ENCODE peak calls at places on chromosome 1, in ten cellular contexts. One of them, this sample, is unnamed.

GRCh38 chr1:234776256-234776874 is 166.4 kb upstream of the IRF2BP2 start:
- DNase-seq in fibroblast of the aortic adventitia: no peak
- DNase-seq in NCI-H460: no peak
- DNase-seq in stimulated activated CD4-positive, alpha-beta T cell treated with anti-CD3 and anti-CD28 coated beads, Interleukin-4, amount 100 ng/mL, for 24 hours: no peak
- DNase-seq in stimulated activated CD8-positive, alpha-beta memory T cell treated with anti-CD3 and anti-CD28 coated beads, Interleukin-15, amount 100 ng/mL, for 1 hour: no peak
- DNase-seq in ELR: no peak
- DNase-seq in lower lobe of right lung: peak; percentile 55
- DNase-seq in left cardiac atrium: no peak
- DNase-seq in Daoy: no peak
- DNase-seq in substantia nigra: no peak
- DNase-seq in this sample: no peak

GRCh38 chr1:11836955-11837766 is 10.4 kb downstream of the NPPA start:
- DNase-seq in fibroblast of the aortic adventitia: no peak
- DNase-seq in NCI-H460: no peak
- DNase-seq in stimulated activated CD4-positive, alpha-beta T cell treated with anti-CD3 and anti-CD28 coated beads, Interleukin-4, amount 100 ng/mL, for 24 hours: no peak
- DNase-seq in stimulated activated CD8-positive, alpha-beta memory T cell treated with anti-CD3 and anti-CD28 coated beads, Interleukin-15, amount 100 ng/mL, for 1 hour: no peak
- DNase-seq in ELR: no peak
- DNase-seq in lower lobe of right lung: no peak
- DNase-seq in left cardiac atrium: no peak
- DNase-seq in Daoy: no peak
- DNase-seq in substantia nigra: no peak
- DNase-seq in this sample: no peak

GRCh38 chr1:7588457-7588827 is 182.7 kb upstream of the VAMP3 start:
- DNase-seq in fibroblast of the aortic adventitia: no peak
- DNase-seq in NCI-H460: no peak
- DNase-seq in stimulated activated CD4-positive, alpha-beta T cell treated with anti-CD3 and anti-CD28 coated beads, Interleukin-4, amount 100 ng/mL, for 24 hours: no peak
- DNase-seq in stimulated activated CD8-positive, alpha-beta memory T cell treated with anti-CD3 and anti-CD28 coated beads, Interleukin-15, amount 100 ng/mL, for 1 hour: no peak
- DNase-seq in ELR: no peak
- DNase-seq in lower lobe of right lung: peak; percentile 13
- DNase-seq in left cardiac atrium: no peak
- DNase-seq in Daoy: no peak
- DNase-seq in substantia nigra: no peak
- DNase-seq in this sample: no peak

GRCh38 chr1:229887043-229887822 is 179.8 kb upstream of the GALNT2 start:
- DNase-seq in fibroblast of the aortic adventitia: no peak
- DNase-seq in NCI-H460: no peak
- DNase-seq in stimulated activated CD4-positive, alpha-beta T cell treated with anti-CD3 and anti-CD28 coated beads, Interleukin-4, amount 100 ng/mL, for 24 hours: no peak
- DNase-seq in stimulated activated CD8-positive, alpha-beta memory T cell treated with anti-CD3 and anti-CD28 coated beads, Interleukin-15, amount 100 ng/mL, for 1 hour: no peak
- DNase-seq in ELR: peak; percentile 72
- DNase-seq in lower lobe of right lung: no peak
- DNase-seq in left cardiac atrium: no peak
- DNase-seq in Daoy: peak; percentile 83
- DNase-seq in substantia nigra: no peak
- DNase-seq in this sample: no peak

GRCh38 chr1:53438427-53439336 is 20.5 kb upstream of the DMRTB1 start:
- DNase-seq in fibroblast of the aortic adventitia: no peak
- DNase-seq in NCI-H460: no peak
- DNase-seq in stimulated activated CD4-positive, alpha-beta T cell treated with anti-CD3 and anti-CD28 coated beads, Interleukin-4, amount 100 ng/mL, for 24 hours: no peak
- DNase-seq in stimulated activated CD8-positive, alpha-beta memory T cell treated with anti-CD3 and anti-CD28 coated beads, Interleukin-15, amount 100 ng/mL, for 1 hour: no peak
- DNase-seq in ELR: no peak
- DNase-seq in lower lobe of right lung: no peak
- DNase-seq in left cardiac atrium: no peak
- DNase-seq in Daoy: no peak
- DNase-seq in substantia nigra: no peak
- DNase-seq in this sample: no peak

GRCh38 chr1:158112994-158113758 is 67.5 kb upstream of the CD1D start:
- DNase-seq in fibroblast of the aortic adventitia: no peak
- DNase-seq in NCI-H460: peak; percentile 33
- DNase-seq in stimulated activated CD4-positive, alpha-beta T cell treated with anti-CD3 and anti-CD28 coated beads, Interleukin-4, amount 100 ng/mL, for 24 hours: peak; percentile 15
- DNase-seq in stimulated activated CD8-positive, alpha-beta memory T cell treated with anti-CD3 and anti-CD28 coated beads, Interleukin-15, amount 100 ng/mL, for 1 hour: no peak
- DNase-seq in ELR: peak; percentile 57
- DNase-seq in lower lobe of right lung: no peak
- DNase-seq in left cardiac atrium: peak; percentile 39
- DNase-seq in Daoy: peak; percentile 70
- DNase-seq in substantia nigra: peak; percentile 37
- DNase-seq in this sample: peak; percentile 41

GRCh38 chr1:7401814-7402547 is 369.1 kb upstream of the VAMP3 start:
- DNase-seq in fibroblast of the aortic adventitia: peak; percentile 94
- DNase-seq in NCI-H460: peak; percentile 91
- DNase-seq in stimulated activated CD4-positive, alpha-beta T cell treated with anti-CD3 and anti-CD28 coated beads, Interleukin-4, amount 100 ng/mL, for 24 hours: no peak
- DNase-seq in stimulated activated CD8-positive, alpha-beta memory T cell treated with anti-CD3 and anti-CD28 coated beads, Interleukin-15, amount 100 ng/mL, for 1 hour: no peak
- DNase-seq in ELR: peak; percentile 99
- DNase-seq in lower lobe of right lung: no peak
- DNase-seq in left cardiac atrium: no peak
- DNase-seq in Daoy: peak; percentile 97
- DNase-seq in substantia nigra: no peak
- DNase-seq in this sample: no peak

GRCh38 chr1:26160527-26161407 is 1.9 kb downstream of the FAM110D start:
- DNase-seq in fibroblast of the aortic adventitia: no peak
- DNase-seq in NCI-H460: no peak
- DNase-seq in stimulated activated CD4-positive, alpha-beta T cell treated with anti-CD3 and anti-CD28 coated beads, Interleukin-4, amount 100 ng/mL, for 24 hours: no peak
- DNase-seq in stimulated activated CD8-positive, alpha-beta memory T cell treated with anti-CD3 and anti-CD28 coated beads, Interleukin-15, amount 100 ng/mL, for 1 hour: no peak
- DNase-seq in ELR: no peak
- DNase-seq in lower lobe of right lung: no peak
- DNase-seq in left cardiac atrium: peak; percentile 57
- DNase-seq in Daoy: no peak
- DNase-seq in substantia nigra: no peak
- DNase-seq in this sample: no peak

GRCh38 chr1:160618763-160619274 is 28.0 kb downstream of the SLAMF1 start:
- DNase-seq in fibroblast of the aortic adventitia: no peak
- DNase-seq in NCI-H460: peak; percentile 26
- DNase-seq in stimulated activated CD4-positive, alpha-beta T cell treated with anti-CD3 and anti-CD28 coated beads, Interleukin-4, amount 100 ng/mL, for 24 hours: peak; percentile 57
- DNase-seq in stimulated activated CD8-positive, alpha-beta memory T cell treated with anti-CD3 and anti-CD28 coated beads, Interleukin-15, amount 100 ng/mL, for 1 hour: no peak
- DNase-seq in ELR: peak; percentile 23
- DNase-seq in lower lobe of right lung: no peak
- DNase-seq in left cardiac atrium: no peak
- DNase-seq in Daoy: no peak
- DNase-seq in substantia nigra: no peak
- DNase-seq in this sample: peak; percentile 59

GRCh38 chr1:232130815-232131474 is 499.0 kb downstream of the SIPA1L2 start:
- DNase-seq in fibroblast of the aortic adventitia: peak; percentile 32
- DNase-seq in NCI-H460: no peak
- DNase-seq in stimulated activated CD4-positive, alpha-beta T cell treated with anti-CD3 and anti-CD28 coated beads, Interleukin-4, amount 100 ng/mL, for 24 hours: no peak
- DNase-seq in stimulated activated CD8-positive, alpha-beta memory T cell treated with anti-CD3 and anti-CD28 coated beads, Interleukin-15, amount 100 ng/mL, for 1 hour: no peak
- DNase-seq in ELR: no peak
- DNase-seq in lower lobe of right lung: no peak
- DNase-seq in left cardiac atrium: no peak
- DNase-seq in Daoy: no peak
- DNase-seq in substantia nigra: no peak
- DNase-seq in this sample: no peak

GRCh38 chr1:207698822-207699483 is 52.9 kb upstream of the CD46 start:
- DNase-seq in fibroblast of the aortic adventitia: peak; percentile 64
- DNase-seq in NCI-H460: peak; percentile 80
- DNase-seq in stimulated activated CD4-positive, alpha-beta T cell treated with anti-CD3 and anti-CD28 coated beads, Interleukin-4, amount 100 ng/mL, for 24 hours: peak; percentile 27
- DNase-seq in stimulated activated CD8-positive, alpha-beta memory T cell treated with anti-CD3 and anti-CD28 coated beads, Interleukin-15, amount 100 ng/mL, for 1 hour: no peak
- DNase-seq in ELR: peak; percentile 76
- DNase-seq in lower lobe of right lung: no peak
- DNase-seq in left cardiac atrium: peak; percentile 45
- DNase-seq in Daoy: peak; percentile 66
- DNase-seq in substantia nigra: peak; percentile 45
- DNase-seq in this sample: peak; percentile 66

GRCh38 chr1:112528076-112528475 is 19.3 kb downstream of the WNT2B start:
- DNase-seq in fibroblast of the aortic adventitia: no peak
- DNase-seq in NCI-H460: no peak
- DNase-seq in stimulated activated CD4-positive, alpha-beta T cell treated with anti-CD3 and anti-CD28 coated beads, Interleukin-4, amount 100 ng/mL, for 24 hours: no peak
- DNase-seq in stimulated activated CD8-positive, alpha-beta memory T cell treated with anti-CD3 and anti-CD28 coated beads, Interleukin-15, amount 100 ng/mL, for 1 hour: no peak
- DNase-seq in ELR: peak; percentile 17
- DNase-seq in lower lobe of right lung: no peak
- DNase-seq in left cardiac atrium: no peak
- DNase-seq in Daoy: no peak
- DNase-seq in substantia nigra: no peak
- DNase-seq in this sample: no peak

GRCh38 chr1:205939690-205940330 is 3.4 kb downstream of the SLC26A9 start:
- DNase-seq in fibroblast of the aortic adventitia: no peak
- DNase-seq in NCI-H460: no peak
- DNase-seq in stimulated activated CD4-positive, alpha-beta T cell treated with anti-CD3 and anti-CD28 coated beads, Interleukin-4, amount 100 ng/mL, for 24 hours: no peak
- DNase-seq in stimulated activated CD8-positive, alpha-beta memory T cell treated with anti-CD3 and anti-CD28 coated beads, Interleukin-15, amount 100 ng/mL, for 1 hour: no peak
- DNase-seq in ELR: peak; percentile 60
- DNase-seq in lower lobe of right lung: peak; percentile 64
- DNase-seq in left cardiac atrium: no peak
- DNase-seq in Daoy: peak; percentile 29
- DNase-seq in substantia nigra: no peak
- DNase-seq in this sample: no peak

GRCh38 chr1:20187103-20187812 is 940 bp upstream of the PLA2G2C start:
- DNase-seq in fibroblast of the aortic adventitia: no peak
- DNase-seq in NCI-H460: no peak
- DNase-seq in stimulated activated CD4-positive, alpha-beta T cell treated with anti-CD3 and anti-CD28 coated beads, Interleukin-4, amount 100 ng/mL, for 24 hours: peak; percentile 47
- DNase-seq in stimulated activated CD8-positive, alpha-beta memory T cell treated with anti-CD3 and anti-CD28 coated beads, Interleukin-15, amount 100 ng/mL, for 1 hour: no peak
- DNase-seq in ELR: no peak
- DNase-seq in lower lobe of right lung: peak; percentile 65
- DNase-seq in left cardiac atrium: peak; percentile 55
- DNase-seq in Daoy: no peak
- DNase-seq in substantia nigra: no peak
- DNase-seq in this sample: peak; percentile 65

GRCh38 chr1:83546863-83547262 is 452.1 kb downstream of the TTLL7 start:
- DNase-seq in fibroblast of the aortic adventitia: peak; percentile 80
- DNase-seq in NCI-H460: no peak
- DNase-seq in stimulated activated CD4-positive, alpha-beta T cell treated with anti-CD3 and anti-CD28 coated beads, Interleukin-4, amount 100 ng/mL, for 24 hours: no peak
- DNase-seq in stimulated activated CD8-positive, alpha-beta memory T cell treated with anti-CD3 and anti-CD28 coated beads, Interleukin-15, amount 100 ng/mL, for 1 hour: no peak
- DNase-seq in ELR: no peak
- DNase-seq in lower lobe of right lung: no peak
- DNase-seq in left cardiac atrium: no peak
- DNase-seq in Daoy: no peak
- DNase-seq in substantia nigra: no peak
- DNase-seq in this sample: no peak

GRCh38 chr1:5917591-5918274 is 74.5 kb downstream of the NPHP4 start:
- DNase-seq in fibroblast of the aortic adventitia: no peak
- DNase-seq in NCI-H460: no peak
- DNase-seq in stimulated activated CD4-positive, alpha-beta T cell treated with anti-CD3 and anti-CD28 coated beads, Interleukin-4, amount 100 ng/mL, for 24 hours: no peak
- DNase-seq in stimulated activated CD8-positive, alpha-beta memory T cell treated with anti-CD3 and anti-CD28 coated beads, Interleukin-15, amount 100 ng/mL, for 1 hour: no peak
- DNase-seq in ELR: peak; percentile 6
- DNase-seq in lower lobe of right lung: no peak
- DNase-seq in left cardiac atrium: no peak
- DNase-seq in Daoy: peak; percentile 50
- DNase-seq in substantia nigra: no peak
- DNase-seq in this sample: no peak

GRCh38 chr1:243742814-243743213 is 107.2 kb downstream of the AKT3 start:
- DNase-seq in fibroblast of the aortic adventitia: peak; percentile 81
- DNase-seq in NCI-H460: no peak
- DNase-seq in stimulated activated CD4-positive, alpha-beta T cell treated with anti-CD3 and anti-CD28 coated beads, Interleukin-4, amount 100 ng/mL, for 24 hours: no peak
- DNase-seq in stimulated activated CD8-positive, alpha-beta memory T cell treated with anti-CD3 and anti-CD28 coated beads, Interleukin-15, amount 100 ng/mL, for 1 hour: no peak
- DNase-seq in ELR: peak; percentile 94
- DNase-seq in lower lobe of right lung: no peak
- DNase-seq in left cardiac atrium: no peak
- DNase-seq in Daoy: no peak
- DNase-seq in substantia nigra: no peak
- DNase-seq in this sample: no peak

GRCh38 chr1:41582004-41582325 is 97.5 kb upstream of the EDN2 start:
- DNase-seq in fibroblast of the aortic adventitia: no peak
- DNase-seq in NCI-H460: no peak
- DNase-seq in stimulated activated CD4-positive, alpha-beta T cell treated with anti-CD3 and anti-CD28 coated beads, Interleukin-4, amount 100 ng/mL, for 24 hours: no peak
- DNase-seq in stimulated activated CD8-positive, alpha-beta memory T cell treated with anti-CD3 and anti-CD28 coated beads, Interleukin-15, amount 100 ng/mL, for 1 hour: no peak
- DNase-seq in ELR: no peak
- DNase-seq in lower lobe of right lung: no peak
- DNase-seq in left cardiac atrium: no peak
- DNase-seq in Daoy: no peak
- DNase-seq in substantia nigra: no peak
- DNase-seq in this sample: no peak

GRCh38 chr1:179816196-179816960 is 61.2 kb downstream of the TOR1AIP2 start:
- DNase-seq in fibroblast of the aortic adventitia: peak; percentile 44
- DNase-seq in NCI-H460: no peak
- DNase-seq in stimulated activated CD4-positive, alpha-beta T cell treated with anti-CD3 and anti-CD28 coated beads, Interleukin-4, amount 100 ng/mL, for 24 hours: no peak
- DNase-seq in stimulated activated CD8-positive, alpha-beta memory T cell treated with anti-CD3 and anti-CD28 coated beads, Interleukin-15, amount 100 ng/mL, for 1 hour: no peak
- DNase-seq in ELR: no peak
- DNase-seq in lower lobe of right lung: no peak
- DNase-seq in left cardiac atrium: peak; percentile 76
- DNase-seq in Daoy: peak; percentile 53
- DNase-seq in substantia nigra: no peak
- DNase-seq in this sample: no peak

GRCh38 chr1:110188116-110188618 is 21.9 kb upstream of the KCNC4 start:
- DNase-seq in fibroblast of the aortic adventitia: peak; percentile 25
- DNase-seq in NCI-H460: no peak
- DNase-seq in stimulated activated CD4-positive, alpha-beta T cell treated with anti-CD3 and anti-CD28 coated beads, Interleukin-4, amount 100 ng/mL, for 24 hours: no peak
- DNase-seq in stimulated activated CD8-positive, alpha-beta memory T cell treated with anti-CD3 and anti-CD28 coated beads, Interleukin-15, amount 100 ng/mL, for 1 hour: no peak
- DNase-seq in ELR: peak; percentile 70
- DNase-seq in lower lobe of right lung: no peak
- DNase-seq in left cardiac atrium: no peak
- DNase-seq in Daoy: peak; percentile 60
- DNase-seq in substantia nigra: no peak
- DNase-seq in this sample: no peak

GRCh38 chr1:156104065-156104810 is 10.3 kb upstream of the LMNA start:
- DNase-seq in fibroblast of the aortic adventitia: peak; percentile 90
- DNase-seq in NCI-H460: no peak
- DNase-seq in stimulated activated CD4-positive, alpha-beta T cell treated with anti-CD3 and anti-CD28 coated beads, Interleukin-4, amount 100 ng/mL, for 24 hours: peak; percentile 48
- DNase-seq in stimulated activated CD8-positive, alpha-beta memory T cell treated with anti-CD3 and anti-CD28 coated beads, Interleukin-15, amount 100 ng/mL, for 1 hour: no peak
- DNase-seq in ELR: peak; percentile 70
- DNase-seq in lower lobe of right lung: peak; percentile 85
- DNase-seq in left cardiac atrium: peak; percentile 87
- DNase-seq in Daoy: peak; percentile 89
- DNase-seq in substantia nigra: no peak
- DNase-seq in this sample: peak; percentile 74

GRCh38 chr1:23423415-23424170 is 955 bp downstream of the TCEA3 start:
- DNase-seq in fibroblast of the aortic adventitia: no peak
- DNase-seq in NCI-H460: no peak
- DNase-seq in stimulated activated CD4-positive, alpha-beta T cell treated with anti-CD3 and anti-CD28 coated beads, Interleukin-4, amount 100 ng/mL, for 24 hours: peak; percentile 11
- DNase-seq in stimulated activated CD8-positive, alpha-beta memory T cell treated with anti-CD3 and anti-CD28 coated beads, Interleukin-15, amount 100 ng/mL, for 1 hour: no peak
- DNase-seq in ELR: no peak
- DNase-seq in lower lobe of right lung: peak; percentile 69
- DNase-seq in left cardiac atrium: no peak
- DNase-seq in Daoy: no peak
- DNase-seq in substantia nigra: no peak
- DNase-seq in this sample: peak; percentile 17

GRCh38 chr1:164562947-164563346 is 4.0 kb downstream of the PBX1 start:
- DNase-seq in fibroblast of the aortic adventitia: no peak
- DNase-seq in NCI-H460: no peak
- DNase-seq in stimulated activated CD4-positive, alpha-beta T cell treated with anti-CD3 and anti-CD28 coated beads, Interleukin-4, amount 100 ng/mL, for 24 hours: no peak
- DNase-seq in stimulated activated CD8-positive, alpha-beta memory T cell treated with anti-CD3 and anti-CD28 coated beads, Interleukin-15, amount 100 ng/mL, for 1 hour: no peak
- DNase-seq in ELR: no peak
- DNase-seq in lower lobe of right lung: no peak
- DNase-seq in left cardiac atrium: no peak
- DNase-seq in Daoy: no peak
- DNase-seq in substantia nigra: no peak
- DNase-seq in this sample: no peak

GRCh38 chr1:75765697-75766355 is 20.2 kb upstream of the RABGGTB start:
- DNase-seq in fibroblast of the aortic adventitia: peak; percentile 80
- DNase-seq in NCI-H460: no peak
- DNase-seq in stimulated activated CD4-positive, alpha-beta T cell treated with anti-CD3 and anti-CD28 coated beads, Interleukin-4, amount 100 ng/mL, for 24 hours: no peak
- DNase-seq in stimulated activated CD8-positive, alpha-beta memory T cell treated with anti-CD3 and anti-CD28 coated beads, Interleukin-15, amount 100 ng/mL, for 1 hour: no peak
- DNase-seq in ELR: peak; percentile 90
- DNase-seq in lower lobe of right lung: no peak
- DNase-seq in left cardiac atrium: no peak
- DNase-seq in Daoy: peak; percentile 46
- DNase-seq in substantia nigra: no peak
- DNase-seq in this sample: no peak

GRCh38 chr1:23824711-23825075 is 536 bp downstream of the HMGCL start:
- DNase-seq in fibroblast of the aortic adventitia: peak; percentile 18
- DNase-seq in NCI-H460: no peak
- DNase-seq in stimulated activated CD4-positive, alpha-beta T cell treated with anti-CD3 and anti-CD28 coated beads, Interleukin-4, amount 100 ng/mL, for 24 hours: no peak
- DNase-seq in stimulated activated CD8-positive, alpha-beta memory T cell treated with anti-CD3 and anti-CD28 coated beads, Interleukin-15, amount 100 ng/mL, for 1 hour: no peak
- DNase-seq in ELR: no peak
- DNase-seq in lower lobe of right lung: no peak
- DNase-seq in left cardiac atrium: no peak
- DNase-seq in Daoy: no peak
- DNase-seq in substantia nigra: no peak
- DNase-seq in this sample: no peak